ENCODE peak calls at places on chromosomes 3 and 15, in four cellular contexts. T is A549, E is K562, Z is HepG2. J is an unnamed sample.
A peak's percentile ranks its signal among the peaks of the same experiment; 100 is the strongest.

GRCh38 chr3:67783281-67784250 is 129.2 kb upstream of the SUCLG2 start:
- DNase-seq in T (no peak), E (no peak), Z (no peak), J (no peak)

GRCh38 chr3:45639044-45639392 is 44.5 kb downstream of the LIMD1 start:
- DNase-seq in T (no peak), E (no peak), Z (peak; percentile 82), J (no peak)

GRCh38 chr15:74383695-74384565 is 16.5 kb upstream of the CYP11A1 start:
- DNase-seq in T (no peak), E (no peak), Z (no peak), J (no peak)

GRCh38 chr3:141710121-141710520 is 28.0 kb upstream of the RNF7 start:
- DNase-seq in T (no peak), E (no peak), Z (no peak), J (no peak)

GRCh38 chr15:70071799-70072198 is 25.9 kb downstream of the TLE3 start:
- DNase-seq in T (no peak), E (no peak), Z (no peak), J (no peak)

GRCh38 chr3:98906230-98906629 is 4.7 kb upstream of the DCBLD2 start:
- DNase-seq in T (no peak), E (no peak), Z (no peak), J (no peak)

GRCh38 chr3:155664922-155665695 is 79.8 kb downstream of the PLCH1 start:
- DNase-seq in T (peak; percentile 31), E (no peak), Z (peak; percentile 65), J (no peak)

GRCh38 chr15:82833283-82833682 is 23.9 kb downstream of the WHAMM start:
- DNase-seq in T (no peak), E (no peak), Z (no peak), J (no peak)

DNA sequence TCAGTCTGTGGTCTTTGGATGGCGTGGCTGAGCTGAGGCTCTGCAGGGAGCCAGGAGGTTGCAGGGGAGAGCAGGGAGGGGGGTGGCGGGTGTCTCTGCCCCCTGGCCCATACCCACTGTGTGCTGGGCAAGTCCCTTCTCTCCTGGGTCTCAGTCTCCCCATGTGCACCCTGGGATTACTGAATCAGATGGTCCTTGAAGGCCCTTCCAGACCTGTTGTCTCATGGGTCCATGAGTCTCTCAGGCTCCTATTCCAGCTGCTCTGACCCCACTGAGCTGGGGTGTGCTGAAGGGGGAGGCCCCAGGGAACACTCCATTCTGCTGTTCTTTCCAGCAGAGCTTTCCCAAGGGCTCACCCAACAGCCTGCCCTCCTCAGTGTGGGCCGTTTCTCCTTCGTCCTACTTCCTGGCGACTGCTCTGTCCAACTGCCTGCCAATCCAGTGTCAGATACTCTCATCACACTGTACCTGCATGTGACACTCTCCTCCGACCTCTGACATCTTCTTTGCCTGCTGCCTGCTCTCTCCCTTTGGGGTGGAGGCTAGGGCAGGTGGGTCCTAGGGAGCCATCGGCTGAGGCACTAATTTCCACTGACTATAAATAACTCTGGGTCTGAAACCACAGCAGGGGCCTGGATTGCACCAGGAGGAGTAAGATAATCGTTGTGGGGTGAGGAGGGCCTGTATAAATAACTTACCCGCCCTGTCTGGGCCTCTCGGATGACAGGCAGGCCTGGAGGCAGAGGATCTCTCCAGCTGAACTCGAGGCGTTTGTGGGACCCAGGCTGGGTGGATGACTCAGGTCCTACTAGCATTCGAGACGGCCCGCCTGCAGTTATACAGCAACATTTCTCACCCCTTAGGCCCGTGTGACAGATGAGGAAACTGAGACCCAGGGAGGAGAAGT is 67.1 kb downstream of the ATP2B2 start:
- DNase-seq in T (no peak), E (peak; percentile 55), Z (no peak), J (no peak)
- TF ChIP-seq PHF8 in T (no peak), E (no peak), Z (no peak), J (no peak)

GRCh38 chr3:58518304-58518789 is 18.6 kb downstream of the ACOX2 start:
- DNase-seq in T (no peak), E (no peak), Z (peak; percentile 75), J (no peak)
- TF ChIP-seq PHF8 in T (no peak), E (no peak), Z (no peak), J (no peak)

DNA sequence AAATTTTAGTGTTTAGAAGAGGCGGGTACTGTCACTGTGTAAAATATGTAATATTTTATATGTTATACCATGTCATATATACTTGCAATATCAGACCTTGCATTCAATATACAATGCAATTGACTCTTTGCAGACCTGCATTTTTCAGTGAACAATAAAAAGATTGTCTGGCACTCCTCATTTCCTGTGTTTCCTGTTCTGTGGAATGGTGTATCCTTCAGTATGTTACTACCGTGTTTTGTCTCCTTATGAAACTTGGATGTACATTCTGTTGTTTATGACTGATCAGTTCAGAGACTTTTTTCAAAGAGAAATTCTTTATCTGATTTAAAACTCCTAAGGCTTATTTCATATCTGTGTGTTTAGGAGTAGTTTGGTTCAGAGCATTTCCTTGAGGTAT is 31.5 kb downstream of the APH1B start:
- DNase-seq in T (no peak), E (no peak), Z (no peak), J (no peak)
- TF ChIP-seq PHF8 in T (no peak), E (no peak), Z (no peak), J (no peak)

DNA sequence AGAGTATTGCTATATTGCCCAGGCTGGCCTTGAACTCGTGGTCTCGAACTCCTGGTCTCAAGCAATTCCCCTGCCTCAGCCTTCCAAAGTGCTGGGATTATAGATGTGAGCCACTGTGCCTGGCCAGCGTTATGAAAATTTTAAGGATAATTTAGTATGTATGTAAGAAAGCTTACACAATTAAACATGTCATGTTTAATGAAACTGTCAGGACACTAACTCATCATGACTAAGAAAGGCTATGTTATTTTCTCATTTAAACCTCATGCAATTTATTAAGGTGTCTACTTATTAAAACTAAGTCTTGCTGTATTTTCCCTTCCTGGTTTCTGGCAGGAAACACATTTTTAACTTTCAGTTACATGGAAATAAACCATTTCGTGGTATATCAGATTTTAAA is 106.8 kb upstream of the ATP10A start:
- DNase-seq in T (no peak), E (no peak), Z (no peak), J (no peak)
- TF ChIP-seq PHF8 in T (no peak), E (no peak), Z (no peak), J (no peak)

GRCh38 chr3:26087751-26088150 is 297.9 kb downstream of the OXSM start:
- DNase-seq in T (no peak), E (no peak), Z (no peak), J (no peak)
- TF ChIP-seq PHF8 in T (no peak), E (no peak), Z (no peak), J (no peak)